ENCODE peak calls at places on chromosomes 5 and 9, in seven cellular contexts. I is GM10248, X is colonic mucosa, M is pancreas, L is AG04450, S is foreskin fibroblast, E is ovary. H is an unnamed sample.
A peak's percentile ranks its signal among the peaks of the same experiment; 100 is the strongest.

GRCh38 chr5:37792976-37793328 is 46.9 kb downstream of the GDNF start:
- DNase-seq in M (no peak), L (peak; percentile 53), I (no peak), X (no peak), S (peak; percentile 79), E (no peak), H (no peak)

GRCh38 chr9:89447416-89447815 is 50.5 kb downstream of the SEMA4D start:
- DNase-seq in X (no peak), I (no peak), E (no peak), S (no peak), L (no peak), M (peak; percentile 11), H (no peak)

GRCh38 chr9:68720656-68721313 is 15.7 kb downstream of the PIP5K1B start:
- DNase-seq in L (no peak), E (no peak), X (no peak), S (no peak), I (no peak), M (no peak), H (no peak)

GRCh38 chr5:142014911-142015584 is 2.2 kb upstream of the GNPDA1 start:
- DNase-seq in M (no peak), L (no peak), I (peak; percentile 58), S (peak; percentile 28), X (peak; percentile 39), E (no peak), H (no peak)

GRCh38 chr5:98401645-98402044 is 371.8 kb upstream of the RGMB start:
- DNase-seq in I (no peak), M (no peak), L (no peak), X (no peak), S (no peak), E (no peak), H (no peak)

GRCh38 chr5:148107608-148108007 is 43.8 kb downstream of the SPINK5 start:
- DNase-seq in E (no peak), X (no peak), S (no peak), M (no peak), L (no peak), I (no peak), H (no peak)

GRCh38 chr9:77453857-77454647 is 194.1 kb downstream of the GNA14 start:
- DNase-seq in E (no peak), X (no peak), M (no peak), S (no peak), L (no peak), I (no peak), H (no peak)

GRCh38 chr5:132444061-132444460 is 46.5 kb downstream of the IRF1 start:
- DNase-seq in M (no peak), S (no peak), L (no peak), I (no peak), X (no peak), E (no peak), H (no peak)

GRCh38 chr9:131954299-131954698 is 125.4 kb downstream of the MED27 start:
- DNase-seq in S (no peak), I (no peak), M (no peak), X (no peak), L (no peak), E (no peak), H (no peak)
- TF ChIP-seq CTCF in S (peak; percentile 15), I (peak; percentile 15), M (no peak), X (no peak), L (peak; percentile 8), E (no peak), H (no peak)

GRCh38 chr9:120306561-120306960 is 273.4 kb downstream of the CDK5RAP2 start:
- DNase-seq in M (no peak), S (no peak), X (no peak), I (no peak), E (no peak), L (no peak), H (no peak)

GRCh38 chr9:120308495-120308894 is 271.5 kb downstream of the CDK5RAP2 start:
- DNase-seq in E (no peak), S (no peak), I (no peak), M (no peak), X (no peak), L (no peak), H (no peak)

GRCh38 chr9:120306088-120306487 is 273.9 kb downstream of the CDK5RAP2 start:
- DNase-seq in I (no peak), M (no peak), X (no peak), S (no peak), E (no peak), L (no peak), H (no peak)

GRCh38 chr9:120310035-120310434 is 269.9 kb downstream of the CDK5RAP2 start:
- DNase-seq in M (no peak), E (no peak), L (no peak), I (no peak), S (no peak), X (no peak), H (no peak)

GRCh38 chr9:120307599-120307998 is 272.4 kb downstream of the CDK5RAP2 start:
- DNase-seq in M (no peak), E (no peak), I (no peak), S (no peak), L (no peak), X (no peak), H (no peak)
- TF ChIP-seq CTCF in M (no peak), E (no peak), I (no peak), S (no peak), L (no peak), X (no peak), H (no peak)

GRCh38 chr9:137095664-137096517 is 9.1 kb downstream of the MAN1B1 start:
- DNase-seq in L (no peak), S (no peak), I (peak; percentile 87), E (no peak), M (no peak), X (no peak), H (peak; percentile 75)
- TF ChIP-seq CTCF in L (peak; percentile 18), S (no peak), I (peak; percentile 71), E (no peak), M (no peak), X (no peak), H (no peak)

GRCh38 chr5:109291090-109291489 is 118.7 kb downstream of the PJA2 start:
- DNase-seq in E (no peak), I (peak; percentile 0), M (no peak), X (no peak), L (no peak), S (no peak), H (no peak)
- TF ChIP-seq CTCF in E (no peak), I (no peak), M (no peak), X (no peak), L (no peak), S (no peak), H (no peak)

GRCh38 chr5:84249918-84250635 is 134.6 kb downstream of the EDIL3 start:
- DNase-seq in S (peak; percentile 30), E (no peak), L (peak; percentile 48), I (no peak), M (no peak), X (no peak), H (no peak)
- TF ChIP-seq CTCF in S (no peak), E (no peak), L (no peak), I (no peak), M (no peak), X (no peak), H (no peak)

GRCh38 chr5:135944564-135944963 is 10.2 kb downstream of the LECT2 start:
- DNase-seq in X (no peak), L (no peak), S (no peak), E (no peak), M (no peak), I (no peak), H (no peak)

GRCh38 chr5:135950611-135951010 is 4.2 kb downstream of the LECT2 start:
- DNase-seq in L (peak; percentile 52), X (no peak), M (no peak), E (no peak), S (peak; percentile 56), I (no peak), H (no peak)

GRCh38 chr5:135944967-135945560 is 9.7 kb downstream of the LECT2 start:
- DNase-seq in I (peak; percentile 36), S (peak; percentile 56), M (no peak), E (peak; percentile 25), L (peak; percentile 74), X (peak; percentile 69), H (no peak)
- TF ChIP-seq CTCF in I (peak; percentile 66), S (peak; percentile 67), M (peak; percentile 65), E (peak; percentile 73), L (peak; percentile 79), X (peak; percentile 57), H (peak; percentile 50)

GRCh38 chr9:38644601-38645000 is 24.2 kb upstream of the ANKRD18A start:
- DNase-seq in S (no peak), M (no peak), L (no peak), E (no peak), I (no peak), X (no peak), H (no peak)

GRCh38 chr9:38643456-38644173 is 23.2 kb upstream of the ANKRD18A start:
- DNase-seq in X (no peak), M (no peak), L (no peak), E (no peak), I (no peak), S (no peak), H (no peak)

GRCh38 chr9:38641142-38641541 is 20.7 kb upstream of the ANKRD18A start:
- DNase-seq in S (no peak), I (no peak), L (no peak), M (no peak), E (no peak), X (no peak), H (no peak)

GRCh38 chr9:38641985-38642864 is 21.8 kb upstream of the ANKRD18A start:
- DNase-seq in L (peak; percentile 8), S (no peak), M (no peak), X (peak; percentile 49), E (no peak), I (peak; percentile 42), H (no peak)

GRCh38 chr9:38642951-38643350 is 22.6 kb upstream of the ANKRD18A start:
- DNase-seq in S (no peak), X (no peak), I (no peak), E (no peak), L (no peak), M (no peak), H (no peak)
- TF ChIP-seq CTCF in S (no peak), X (no peak), I (no peak), E (no peak), L (no peak), M (peak; percentile 1), H (no peak)

GRCh38 chr5:53430618-53431252 is 49.7 kb upstream of the FST start:
- DNase-seq in I (no peak), M (no peak), S (peak; percentile 78), L (no peak), E (no peak), X (no peak), H (no peak)
- TF ChIP-seq CTCF in I (peak; percentile 29), M (no peak), S (peak; percentile 60), L (peak; percentile 68), E (no peak), X (no peak), H (no peak)

DNA sequence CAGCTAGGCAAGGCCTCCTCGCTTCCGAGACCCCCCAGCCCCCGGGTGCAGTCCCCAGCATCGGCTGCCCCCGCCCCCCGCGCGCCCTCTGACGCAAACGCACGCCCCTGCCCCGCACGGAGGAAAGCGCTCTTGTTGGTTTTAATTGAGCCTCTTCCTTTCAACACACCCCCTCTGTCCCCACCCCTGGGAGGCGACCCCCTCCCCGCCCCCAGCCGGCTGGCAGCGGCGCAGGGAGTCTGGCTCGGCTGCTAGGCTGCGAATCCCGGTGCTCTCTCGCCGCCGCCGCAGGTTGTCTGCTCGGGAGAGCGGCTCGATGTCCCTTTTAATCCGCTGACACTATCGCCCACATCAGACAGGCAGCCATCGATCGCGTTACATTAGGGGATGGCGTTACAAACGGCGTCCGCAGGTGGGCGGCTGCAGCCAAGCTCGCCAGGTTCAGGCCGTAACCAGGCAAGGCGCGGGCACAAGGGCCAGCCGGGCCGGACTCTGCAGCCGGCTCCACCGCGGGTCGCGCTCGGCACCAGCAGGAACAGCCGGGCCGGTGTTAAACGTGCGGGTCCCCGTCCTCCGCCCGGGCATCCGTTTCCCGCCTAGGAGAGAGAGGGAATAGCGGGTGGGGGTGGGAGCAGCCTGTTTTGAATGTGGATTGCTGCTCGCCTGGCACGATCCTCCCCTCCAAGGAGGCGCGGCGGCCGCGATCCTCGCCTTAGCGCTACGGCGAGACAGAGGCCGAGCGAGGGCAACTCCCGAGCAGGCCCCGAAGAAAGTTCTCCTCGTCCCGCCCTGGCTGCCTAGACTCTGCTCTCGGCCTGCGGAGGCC is 1.2 kb downstream of the NR2F1-AS1 start:
- DNase-seq in S (no peak), X (no peak), L (no peak), E (peak; percentile 61), I (peak; percentile 31), M (peak; percentile 77), H (peak; percentile 46)
- TF ChIP-seq CTCF in S (no peak), X (no peak), L (no peak), E (no peak), I (no peak), M (no peak), H (no peak)

H was measured in mucosa of descending colon.